ENCODE peak calls at places on chromosomes 4 and X, in six cellular contexts. X is neural crest cell; K is stimulated activated CD8-positive, alpha-beta memory T cell treated with anti-CD3 and anti-CD28 coated beads, Interleukin-7, amount 100 ng/mL, for 4 hours; Y is ELR; J is NCI-H446; P is CD4-positive, alpha-beta memory T cell. W is an unnamed sample.

GRCh38 chr4:30718021-30718888 is 1.9 kb upstream of the PCDH7 start:
- DNase-seq in Y (peak), X (peak), J (peak), P (no peak), K (no peak), W (no peak)

GRCh38 chrX:64394059-64394873 is 986 bp downstream of the MTMR8 start:
- DNase-seq in X (no peak), Y (no peak), P (peak), K (no peak), J (no peak), W (no peak)

GRCh38 chrX:63761639-63762038 is 23.4 kb downstream of the ARHGEF9 start:
- DNase-seq in P (no peak), J (no peak), X (no peak), K (no peak), Y (peak), W (peak)

GRCh38 chrX:153723351-153724251 is 586 bp downstream of the BCAP31 start:
- DNase-seq in X (no peak), K (peak), P (peak), J (no peak), Y (peak), W (peak)

GRCh38 chrX:148577711-148578110 is 77.3 kb downstream of the AFF2 start:
- DNase-seq in J (no peak), P (no peak), X (no peak), K (no peak), Y (no peak), W (no peak)

GRCh38 chr4:42492977-42493376 is 95.7 kb downstream of the SHISA3 start:
- DNase-seq in J (no peak), X (no peak), P (no peak), K (no peak), Y (no peak), W (no peak)

GRCh38 chr4:187236491-187236890 is 512.8 kb upstream of the FAT1 start:
- DNase-seq in P (no peak), K (no peak), J (no peak), X (no peak), Y (peak), W (no peak)

GRCh38 chr4:81651500-81651899 is 179.8 kb upstream of the RASGEF1B start:
- DNase-seq in Y (no peak), K (no peak), X (no peak), J (no peak), P (no peak), W (no peak)

GRCh38 chr4:106238819-106239420 is 77.1 kb downstream of the TBCK start:
- DNase-seq in P (no peak), X (peak), K (no peak), Y (peak), J (peak), W (peak)

GRCh38 chr4:183571350-183572076 is 66.7 kb downstream of the ING2 start:
- DNase-seq in Y (peak), P (no peak), J (no peak), K (no peak), X (no peak), W (peak)

GRCh38 chrX:129523076-129524055 is at the start of gene SMARCA1:
- DNase-seq in J (no peak), Y (peak), K (no peak), P (no peak), X (peak), W (no peak)

GRCh38 chrX:53711446-53711845 is 24.9 kb upstream of the HUWE1 start:
- DNase-seq in K (no peak), J (no peak), X (no peak), P (no peak), Y (peak), W (no peak)

GRCh38 chrX:143363419-143363818 is 153.9 kb downstream of the SPANXN3 start:
- DNase-seq in J (no peak), X (no peak), P (no peak), K (no peak), Y (no peak), W (no peak)

GRCh38 chr4:153153339-153153851 is 50.8 kb upstream of the TRIM2 start:
- DNase-seq in X (peak), J (peak), Y (peak), P (peak), K (peak), W (peak)

GRCh38 chr4:141540643-141541042 is 95.7 kb upstream of the IL15 start:
- DNase-seq in K (no peak), X (no peak), P (no peak), Y (no peak), J (no peak), W (no peak)

GRCh38 chr4:176778063-176778462 is 14.7 kb downstream of the VEGFC start:
- DNase-seq in Y (peak), P (no peak), X (no peak), K (no peak), J (no peak), W (no peak)

GRCh38 chr4:137572647-137573046 is 40.4 kb upstream of the PCDH18 start:
- DNase-seq in Y (no peak), X (no peak), J (no peak), K (no peak), P (peak), W (no peak)

GRCh38 chr4:145808021-145808650 is 128.2 kb downstream of the C4orf51 start:
- DNase-seq in K (no peak), J (no peak), P (peak), Y (peak), X (no peak), W (peak)

GRCh38 chr4:10092481-10093272 is 23.9 kb downstream of the WDR1 start:
- DNase-seq in X (no peak), J (no peak), K (no peak), Y (no peak), P (peak), W (no peak)

GRCh38 chrX:24528605-24529004 is 63.5 kb downstream of the PDK3 start:
- DNase-seq in J (no peak), K (no peak), Y (no peak), X (no peak), P (no peak), W (no peak)

GRCh38 chr4:10180927-10181744 is 64.5 kb upstream of the WDR1 start:
- DNase-seq in Y (peak), K (no peak), J (no peak), P (no peak), X (no peak), W (no peak)

GRCh38 chr4:169283114-169283509 is 12.4 kb upstream of the SH3RF1 start:
- DNase-seq in J (no peak), X (no peak), K (no peak), Y (peak), P (no peak), W (no peak)

GRCh38 chr4:124178449-124179021 is 534.0 kb downstream of the ANKRD50 start:
- DNase-seq in X (no peak), Y (peak), P (no peak), K (no peak), J (no peak), W (no peak)

GRCh38 chr4:26330946-26331345 is 10.1 kb downstream of the RBPJ start:
- DNase-seq in K (no peak), X (no peak), J (no peak), Y (no peak), P (no peak), W (no peak)

GRCh38 chr4:9602389-9602914 is 158.2 kb downstream of the DEFB131A start:
- DNase-seq in J (no peak), Y (no peak), K (no peak), P (no peak), X (no peak), W (no peak)

GRCh38 chrX:136336623-136337022 is 35.9 kb downstream of the ADGRG4 start:
- DNase-seq in P (no peak), K (no peak), Y (peak), J (no peak), X (no peak), W (no peak)

GRCh38 chrX:53990201-53990600 is 54.1 kb downstream of the PHF8 start:
- DNase-seq in J (no peak), Y (no peak), X (no peak), P (no peak), K (no peak), W (no peak)

GRCh38 chrX:29617276-29617675 is 598.1 kb upstream of the MAGEB2 start:
- DNase-seq in P (no peak), Y (peak), J (no peak), K (no peak), X (no peak), W (no peak)

GRCh38 chr4:102429553-102429952 is 71.6 kb upstream of the NFKB1 start:
- DNase-seq in P (no peak), X (no peak), K (no peak), Y (peak), J (no peak), W (no peak)